ENCODE peak calls at places on chromosomes 1 and 21, in six cellular contexts. R is NCI-H1694, K is DMS53, I is hypothalamus, Q is suprapubic skin, G is glomerular endothelial cell. P is an unnamed sample.

GRCh38 chr1:201223852-201224670 is 33.4 kb downstream of the IGFN1 start:
- DNase-seq in R (no peak), K (no peak), I (no peak), Q (no peak), G (no peak), P (no peak)

GRCh38 chr1:244325056-244325764 is 126.5 kb downstream of the ADSS2 start:
- DNase-seq in R (no peak), K (no peak), I (no peak), Q (no peak), G (no peak), P (no peak)

GRCh38 chr1:77538956-77539509 is 143.4 kb downstream of the ZZZ3 start:
- DNase-seq in R (peak; percentile 46), K (peak; percentile 91), I (no peak), Q (no peak), G (no peak), P (no peak)

GRCh38 chr1:85546748-85547147 is 33.8 kb upstream of the CCN1 start:
- DNase-seq in R (no peak), K (no peak), I (no peak), Q (no peak), G (no peak), P (no peak)

GRCh38 chr21:35743571-35743970 is 316.8 kb downstream of the SETD4 start:
- DNase-seq in R (no peak), K (peak; percentile 8), I (no peak), Q (no peak), G (no peak), P (no peak)

GRCh38 chr1:43430831-43431230 is 22.9 kb downstream of the HYI start:
- DNase-seq in R (no peak), K (no peak), I (no peak), Q (no peak), G (no peak), P (no peak)

GRCh38 chr1:158283965-158284364 is 5.8 kb upstream of the CD1C start:
- DNase-seq in R (no peak), K (no peak), I (no peak), Q (no peak), G (no peak), P (no peak)

GRCh38 chr1:98331718-98332311 is 329.7 kb upstream of the SNX7 start:
- DNase-seq in R (no peak), K (no peak), I (no peak), Q (no peak), G (no peak), P (no peak)

GRCh38 chr21:42583992-42584641 is 69.3 kb upstream of the PDE9A start:
- DNase-seq in R (no peak), K (no peak), I (no peak), Q (peak; percentile 73), G (no peak), P (no peak)

GRCh38 chr1:5997316-5997715 is 5.1 kb upstream of the NPHP4 start:
- DNase-seq in R (no peak), K (no peak), I (no peak), Q (no peak), G (no peak), P (no peak)

GRCh38 chr1:192167941-192168685 is 9.9 kb downstream of the RGS18 start:
- DNase-seq in R (no peak), K (peak; percentile 9), I (no peak), Q (no peak), G (no peak), P (peak; percentile 44)

GRCh38 chr1:68131261-68131660 is 80.8 kb upstream of the DIRAS3 start:
- DNase-seq in R (no peak), K (no peak), I (no peak), Q (no peak), G (no peak), P (no peak)